ENCODE peak calls at places on chromosomes 4 and X, in five cellular contexts. R, Y, B, V and L are unnamed samples.

GRCh38 chrX:40908026-40908425 is 172.7 kb upstream of the MED14 start:
- DNase-seq in R (peak), B (no peak), V (peak), Y (no peak), L (no peak)

GRCh38 chr4:173538148-173538902 is 8.3 kb upstream of the HAND2 start:
- DNase-seq in V (no peak), R (peak), Y (peak), B (no peak), L (no peak)

GRCh38 chr4:146134761-146135160 is 40.8 kb upstream of the LSM6 start:
- DNase-seq in B (peak), R (peak), Y (no peak), V (no peak), L (no peak)

GRCh38 chrX:130916636-130917422 is 13.8 kb upstream of the ENOX2 start:
- DNase-seq in Y (no peak), R (peak), B (peak), V (peak), L (peak)

GRCh38 chrX:48854898-48855297 is 19.5 kb upstream of the PCSK1N start:
- DNase-seq in V (no peak), Y (no peak), R (peak), B (peak), L (no peak)

GRCh38 chr4:71239365-71239764 is 99.5 kb upstream of the SLC4A4 start:
- DNase-seq in Y (no peak), B (peak), V (peak), R (no peak), L (no peak)

GRCh38 chr4:16682996-16683395 is 215.4 kb downstream of the LDB2 start:
- DNase-seq in B (no peak), Y (no peak), V (peak), R (peak), L (no peak)

GRCh38 chr4:186078977-186079697 is 10.2 kb downstream of the TLR3 start:
- DNase-seq in B (no peak), V (no peak), R (peak), Y (no peak), L (no peak)

GRCh38 chr4:8710416-8710815 is 117.9 kb downstream of the CPZ start:
- DNase-seq in V (no peak), B (no peak), R (no peak), Y (peak), L (no peak)

GRCh38 chr4:1472148-1472797 is 66.0 kb upstream of the NKX1-1 start:
- DNase-seq in Y (no peak), V (no peak), B (no peak), R (no peak), L (no peak)

GRCh38 chr4:186701273-186701672 is 22.4 kb downstream of the FAT1 start:
- DNase-seq in Y (no peak), V (peak), B (no peak), R (peak), L (no peak)

GRCh38 chrX:51336584-51336983 is 4.0 kb downstream of the NUDT10 start:
- DNase-seq in Y (no peak), R (peak), B (peak), V (peak), L (peak)

DNA sequence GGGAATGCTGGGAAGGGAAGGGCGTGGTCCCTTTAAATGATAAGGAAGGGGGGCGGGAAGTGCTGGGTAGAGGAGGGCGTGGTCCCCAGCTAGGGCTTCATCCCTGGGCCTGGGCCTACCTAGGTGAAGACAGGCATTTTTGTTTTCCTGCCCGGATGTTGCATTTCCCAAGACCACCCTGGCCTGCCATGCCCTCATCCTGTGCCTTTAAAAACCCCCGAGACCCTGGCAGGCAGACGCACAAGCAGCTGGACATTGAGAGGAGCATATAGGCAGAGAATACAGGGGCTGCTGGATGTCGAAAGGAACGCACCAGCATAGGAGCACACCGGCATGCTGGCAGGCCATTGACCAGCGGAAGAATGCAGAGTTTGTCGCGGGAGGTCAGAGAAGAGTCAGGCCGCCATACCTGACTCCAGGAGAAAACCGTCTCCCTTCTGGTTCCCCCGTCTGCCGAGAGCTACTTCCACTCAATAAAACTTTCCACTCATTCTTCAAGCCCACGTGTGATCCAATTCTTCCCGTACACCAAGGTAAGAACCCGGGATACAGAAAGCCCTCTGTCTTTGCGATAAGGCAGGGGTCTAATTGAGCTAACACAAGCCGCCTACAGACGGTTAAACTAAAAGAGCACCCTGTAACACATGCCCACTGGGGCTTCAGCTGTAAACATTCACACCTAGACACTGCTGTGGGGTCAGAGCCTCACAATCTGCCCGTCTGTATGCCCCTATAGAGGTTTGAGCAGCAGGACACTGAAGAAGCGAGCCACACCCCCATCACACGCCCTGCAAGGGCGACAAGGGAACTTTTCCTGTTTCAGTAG is 2.9 kb upstream of the AGA start:
- DNase-seq in B (no peak), V (no peak), R (no peak), Y (no peak), L (no peak)
- TF ChIP-seq CTCF in B (no peak), V (no peak), R (no peak), Y (no peak), L (no peak)

GRCh38 chr4:15001248-15001824 is 945 bp upstream of the CPEB2 start:
- DNase-seq in B (peak), R (peak), Y (peak), V (peak), L (peak)
- TF ChIP-seq CTCF in B (no peak), R (peak), Y (no peak), V (no peak), L (no peak)

DNA sequence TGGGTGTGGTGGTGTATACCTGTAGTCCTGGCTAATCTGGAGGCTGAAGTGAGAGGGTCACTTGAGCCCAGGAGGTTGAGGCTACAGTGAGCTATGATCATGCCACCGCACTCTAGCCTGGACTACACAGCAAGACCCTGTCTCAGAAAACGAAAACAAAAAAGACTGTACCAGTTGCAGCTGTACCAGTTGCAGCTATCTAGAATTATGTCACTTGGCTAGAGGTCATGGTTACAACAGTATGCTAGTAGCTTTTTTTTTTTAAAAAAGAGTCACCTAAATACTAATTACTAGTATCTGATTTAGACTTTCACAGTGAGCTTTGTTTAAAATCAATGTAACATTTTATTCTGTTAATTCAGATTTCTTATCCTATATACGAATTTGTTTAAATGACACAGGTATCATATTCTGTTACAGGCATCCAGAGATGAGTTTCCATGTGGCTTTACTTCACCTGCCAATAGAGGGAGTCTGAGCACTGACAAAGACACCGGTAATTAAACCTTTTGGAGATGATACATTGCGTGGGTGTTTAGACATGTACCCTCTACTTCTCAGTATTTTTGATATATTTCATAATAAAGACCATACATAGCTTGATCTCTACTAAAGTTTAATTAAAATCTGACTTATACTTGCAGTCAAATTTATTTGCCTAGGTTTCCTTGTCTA is 100.2 kb upstream of the IL13RA1 start:
- DNase-seq in R (no peak), Y (no peak), B (peak), V (no peak), L (no peak)
- TF ChIP-seq CTCF in R (peak), Y (peak), B (peak), V (peak), L (peak)

GRCh38 chr4:56657818-56658217 is 23.3 kb downstream of the HOPX start:
- DNase-seq in R (no peak), V (no peak), Y (no peak), B (no peak), L (no peak)

GRCh38 chr4:56655627-56656345 is 25.3 kb downstream of the HOPX start:
- DNase-seq in Y (no peak), B (no peak), V (no peak), R (no peak), L (peak)

GRCh38 chr4:56655209-56655626 is 25.9 kb downstream of the HOPX start:
- DNase-seq in B (no peak), V (peak), R (peak), Y (no peak), L (peak)

GRCh38 chr4:56657128-56657527 is 24.0 kb downstream of the HOPX start:
- DNase-seq in V (no peak), R (no peak), Y (no peak), B (peak), L (no peak)

DNA sequence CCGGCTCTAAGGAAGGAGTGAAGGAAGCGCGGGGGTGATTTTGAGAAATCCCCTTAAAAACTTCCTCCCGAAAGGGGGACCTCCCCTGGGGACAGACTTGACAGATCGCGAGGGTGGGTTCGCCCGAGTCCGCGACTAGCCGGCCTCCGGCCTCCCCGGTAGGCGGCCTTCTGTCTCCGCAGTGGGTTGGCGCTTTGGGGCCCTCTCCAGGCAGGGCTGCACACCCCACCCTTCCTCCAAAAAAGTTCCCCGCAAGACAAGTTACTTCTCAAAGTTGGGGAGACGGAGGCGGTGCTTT is 24.8 kb downstream of the HOPX start:
- DNase-seq in Y (no peak), V (no peak), R (no peak), B (no peak), L (peak)
- TF ChIP-seq CTCF in Y (peak), V (peak), R (peak), B (peak), L (peak)

GRCh38 chr4:44160776-44161377 is 287.7 kb downstream of the KCTD8 start:
- DNase-seq in B (no peak), Y (no peak), V (no peak), R (no peak), L (no peak)

GRCh38 chr4:44162538-44163270 is 285.9 kb downstream of the KCTD8 start:
- DNase-seq in Y (no peak), R (no peak), V (no peak), B (no peak), L (no peak)

GRCh38 chr4:44157611-44158277 is 290.9 kb downstream of the KCTD8 start:
- DNase-seq in B (peak), V (peak), Y (no peak), R (no peak), L (no peak)
- TF ChIP-seq CTCF in B (no peak), V (no peak), Y (no peak), R (no peak), L (no peak)